ENCODE peak calls at places on chromosomes 4 and X, in nine cellular contexts. Z is heart left ventricle, H is psoas muscle, F is testis, K is hepatocyte, I is Karpas-422, P is mesendoderm, A is fibroblast of lung, W is left lung. J is an unnamed sample. For H3K36me3 and H3K27me3, the result is how much of the 10 kb centered on the place peaks cover.

GRCh38 chrX:70504772-70505450 is 60.3 kb downstream of the DLG3 start:
- DNase-seq in I (no peak), A (no peak), Z (no peak), F (no peak), K (no peak), H (no peak), W (no peak), P (no peak), J (no peak)

GRCh38 chr4:80608285-80608980 is 272.9 kb downstream of the CFAP299 start:
- DNase-seq in W (no peak), K (no peak), F (no peak), H (no peak), P (no peak), I (no peak), Z (no peak), A (peak), J (no peak)

GRCh38 chrX:8049827-8050226 is 121.2 kb downstream of the VCX2 start:
- DNase-seq in H (no peak), I (no peak), K (no peak), F (no peak), P (no peak), A (peak), W (no peak), Z (no peak), J (no peak)

GRCh38 chr4:122747883-122748282 is 15.4 kb downstream of the BBS12 start:
- DNase-seq in W (no peak), F (no peak), K (no peak), A (peak), I (no peak), P (no peak), H (no peak), Z (no peak), J (no peak)

GRCh38 chrX:2501246-2502102 is 698 bp upstream of the DHRSX start:
- DNase-seq in K (no peak), I (no peak), H (no peak), P (no peak), A (no peak), Z (no peak), W (no peak), F (no peak), J (no peak)

GRCh38 chrX:16970977-16971376 is 24.5 kb downstream of the REPS2 start:
- DNase-seq in W (no peak), P (no peak), F (no peak), H (no peak), Z (no peak), A (peak), I (no peak), K (no peak), J (no peak)

GRCh38 chr4:150867148-150867547 is 147.9 kb downstream of the LRBA start:
- DNase-seq in K (peak), H (no peak), Z (no peak), I (peak), W (no peak), A (peak), F (peak), P (peak), J (no peak)

GRCh38 chr4:57554693-57555092 is 444.5 kb upstream of the IGFBP7 start:
- DNase-seq in A (no peak), W (no peak), I (no peak), K (no peak), Z (no peak), P (no peak), H (no peak), F (no peak), J (no peak)

GRCh38 chr4:108535757-108536156 is 84.6 kb upstream of the RPL34 start:
- DNase-seq in I (no peak), K (no peak), Z (no peak), W (no peak), F (no peak), P (no peak), A (no peak), H (no peak), J (no peak)

DNA sequence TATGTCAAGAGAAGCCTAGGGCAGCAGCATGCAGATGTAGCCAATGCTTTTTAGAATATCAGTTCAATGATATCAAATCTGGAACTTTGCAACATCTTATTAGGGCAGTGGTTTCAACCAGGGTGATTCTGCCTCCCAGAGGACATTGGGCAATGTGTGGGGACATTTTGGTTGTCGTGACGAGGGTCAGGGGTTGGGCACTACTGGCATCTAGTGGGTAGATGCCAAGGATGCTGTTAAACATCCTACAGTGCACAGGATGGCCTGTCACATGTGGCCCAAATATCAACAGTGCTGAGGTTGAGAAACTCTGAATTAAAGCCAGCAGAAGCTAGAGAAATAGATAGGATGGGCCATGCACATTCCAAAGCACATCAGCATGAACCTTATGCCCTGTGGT is 152.3 kb downstream of the AMELX start:
- DNase-seq in H (no peak), W (no peak), Z (no peak), P (no peak), K (no peak), A (no peak), F (peak), I (no peak), J (no peak)
- H3K27ac ChIP-seq in H (no peak), W (no peak), Z (no peak), P (no peak), K (no peak), A (no peak), F (no peak), I (no peak), J (no peak)

GRCh38 chr4:56532239-56532638 is 26.6 kb downstream of the ARL9 start:
- DNase-seq in Z (no peak), K (no peak), I (no peak), W (no peak), A (no peak), H (no peak), P (no peak), F (no peak), J (no peak)
- H3K36me3 ChIP-seq in Z (under half), K (under half), I (under half), W (under half), A (under half), H (under half), P (under half), F (under half), J (under half)

GRCh38 chrX:95071621-95072020 is 1397.6 kb downstream of the FAM133A start:
- DNase-seq in F (no peak), I (no peak), H (no peak), Z (no peak), A (no peak), K (no peak), W (no peak), P (peak), J (no peak)
- H3K27me3 ChIP-seq in F (under half), I (under half), H (under half), Z (under half), A (under half), K (under half), W (under half), P (under half), J (under half)

DNA sequence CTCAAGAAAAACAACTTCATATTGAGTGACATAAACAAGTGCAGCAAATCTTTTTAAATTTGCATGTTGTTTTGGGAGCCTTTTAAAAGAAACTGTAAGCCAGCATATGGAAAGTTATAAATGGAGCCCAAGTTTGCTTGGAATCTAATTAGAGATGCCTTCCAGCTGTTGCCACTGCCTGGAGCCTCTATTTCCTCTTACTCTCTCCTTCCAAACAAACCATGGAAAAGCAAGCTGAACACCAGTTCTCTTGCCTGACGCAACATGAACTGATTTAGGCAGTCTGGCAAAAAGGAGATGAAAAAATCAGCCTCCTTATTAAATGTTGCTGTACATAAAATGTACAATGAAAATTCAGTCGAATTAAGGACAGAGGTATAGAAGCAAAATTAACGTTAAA is 21.5 kb downstream of the ARSJ start:
- DNase-seq in K (no peak), A (no peak), P (no peak), F (no peak), Z (no peak), W (no peak), H (no peak), I (no peak), J (no peak)
- H3K27ac ChIP-seq in K (peak), A (peak), P (no peak), F (no peak), Z (no peak), W (no peak), H (no peak), I (no peak), J (no peak)

GRCh38 chr4:169124661-169125060 is 114.6 kb upstream of the CBR4 start:
- DNase-seq in I (no peak), P (no peak), F (no peak), Z (no peak), A (no peak), H (no peak), W (no peak), K (no peak), J (no peak)

GRCh38 chr4:169121920-169122319 is 111.9 kb upstream of the CBR4 start:
- DNase-seq in H (no peak), F (no peak), Z (no peak), A (no peak), K (no peak), W (peak), I (no peak), P (no peak), J (no peak)

GRCh38 chr4:169122405-169122804 is 112.3 kb upstream of the CBR4 start:
- DNase-seq in F (no peak), P (no peak), Z (no peak), I (no peak), W (no peak), K (no peak), H (no peak), A (no peak), J (no peak)

GRCh38 chr4:169117591-169118081 is 107.6 kb upstream of the CBR4 start:
- DNase-seq in A (peak), H (no peak), K (no peak), P (no peak), Z (no peak), I (no peak), F (no peak), W (no peak), J (no peak)

DNA sequence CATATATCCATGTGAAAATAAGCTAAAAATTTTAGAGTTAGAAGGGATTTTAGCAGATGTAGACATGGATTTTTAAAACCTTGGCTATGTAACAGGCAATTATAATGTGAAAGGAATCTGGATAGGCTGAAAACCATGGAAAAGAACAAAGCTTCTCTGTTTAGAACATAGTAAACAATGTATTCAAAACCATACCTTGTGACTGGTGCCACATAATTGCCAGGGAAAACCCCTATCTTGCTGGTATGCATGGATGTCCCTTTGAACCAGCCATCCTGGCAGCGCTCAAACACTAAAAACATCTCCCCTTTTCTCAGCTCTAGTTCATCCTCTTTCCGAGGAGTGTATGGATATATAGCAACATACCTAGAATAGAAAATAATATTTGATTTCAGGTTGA is 110.6 kb upstream of the CBR4 start:
- DNase-seq in K (no peak), P (no peak), I (no peak), Z (no peak), F (no peak), H (no peak), A (no peak), W (no peak), J (no peak)
- H3K36me3 ChIP-seq in K (under half), P (under half), I (under half), Z (half or more), F (under half), H (under half), A (under half), W (under half), J (half or more)

DNA sequence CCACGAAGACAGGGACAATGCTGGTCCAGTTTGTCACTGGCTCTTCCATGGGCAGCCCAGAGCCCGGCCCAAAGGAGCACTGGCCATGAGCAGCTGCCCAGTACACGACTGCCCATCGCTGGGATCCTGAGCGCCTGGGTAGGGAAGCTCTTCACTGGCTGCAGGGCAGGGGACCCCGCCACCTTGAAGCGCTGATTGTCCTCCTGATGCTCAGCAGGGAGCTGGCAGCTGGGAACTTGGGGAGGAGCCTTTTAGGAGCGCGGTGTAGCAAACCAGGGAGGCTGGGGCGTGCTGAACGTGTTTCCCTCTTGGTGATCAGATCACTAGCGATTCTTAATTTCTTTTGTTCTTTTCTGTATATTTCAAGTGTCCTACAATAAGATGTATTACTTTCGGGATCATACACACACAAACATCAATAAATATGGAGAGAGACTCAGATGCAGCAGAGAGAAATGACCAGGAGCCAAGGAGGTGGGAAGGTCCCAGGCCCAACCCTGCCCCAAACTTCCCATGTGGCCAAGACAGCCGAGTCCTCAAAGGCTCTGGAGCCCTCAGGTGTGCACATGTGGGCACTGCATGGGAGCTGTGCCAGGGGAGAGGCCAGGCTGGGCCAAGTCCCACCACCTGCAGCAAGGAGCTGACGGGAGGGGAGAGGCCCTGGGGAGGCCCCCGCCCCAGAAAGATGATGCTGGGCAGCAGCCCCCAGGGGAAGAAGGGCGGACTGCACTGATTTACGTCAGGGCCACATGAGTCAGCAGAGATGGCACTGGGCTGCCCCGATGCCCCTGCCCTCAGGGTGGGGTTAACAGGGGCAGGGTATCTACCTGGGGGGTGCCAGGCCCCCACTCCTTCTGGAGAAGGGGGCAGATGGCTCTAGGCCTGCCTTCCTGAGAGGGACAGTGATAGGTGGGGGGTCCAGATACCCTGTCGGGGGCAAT is 1.6 kb downstream of the L1CAM start:
- DNase-seq in F (no peak), K (no peak), W (no peak), Z (peak), H (peak), A (no peak), P (no peak), I (peak), J (no peak)
- H3K27me3 ChIP-seq in F (under half), K (under half), W (half or more), Z (under half), H (under half), A (under half), P (under half), I (under half), J (under half)

GRCh38 chr4:4667643-4668081 is 125.8 kb upstream of the STX18 start:
- DNase-seq in W (no peak), H (no peak), K (no peak), I (no peak), P (peak), A (peak), Z (no peak), F (no peak), J (no peak)

GRCh38 chr4:4670869-4671268 is 129.0 kb upstream of the STX18 start:
- DNase-seq in F (no peak), W (no peak), H (no peak), P (no peak), Z (no peak), I (no peak), A (peak), K (no peak), J (no peak)

GRCh38 chr4:4666187-4666586 is 124.3 kb upstream of the STX18 start:
- DNase-seq in K (no peak), Z (no peak), P (no peak), F (no peak), A (no peak), I (no peak), W (no peak), H (no peak), J (no peak)

GRCh38 chr4:4666693-4667642 is 125.1 kb upstream of the STX18 start:
- DNase-seq in I (no peak), K (peak), P (peak), F (no peak), H (no peak), W (no peak), Z (no peak), A (peak), J (no peak)

DNA sequence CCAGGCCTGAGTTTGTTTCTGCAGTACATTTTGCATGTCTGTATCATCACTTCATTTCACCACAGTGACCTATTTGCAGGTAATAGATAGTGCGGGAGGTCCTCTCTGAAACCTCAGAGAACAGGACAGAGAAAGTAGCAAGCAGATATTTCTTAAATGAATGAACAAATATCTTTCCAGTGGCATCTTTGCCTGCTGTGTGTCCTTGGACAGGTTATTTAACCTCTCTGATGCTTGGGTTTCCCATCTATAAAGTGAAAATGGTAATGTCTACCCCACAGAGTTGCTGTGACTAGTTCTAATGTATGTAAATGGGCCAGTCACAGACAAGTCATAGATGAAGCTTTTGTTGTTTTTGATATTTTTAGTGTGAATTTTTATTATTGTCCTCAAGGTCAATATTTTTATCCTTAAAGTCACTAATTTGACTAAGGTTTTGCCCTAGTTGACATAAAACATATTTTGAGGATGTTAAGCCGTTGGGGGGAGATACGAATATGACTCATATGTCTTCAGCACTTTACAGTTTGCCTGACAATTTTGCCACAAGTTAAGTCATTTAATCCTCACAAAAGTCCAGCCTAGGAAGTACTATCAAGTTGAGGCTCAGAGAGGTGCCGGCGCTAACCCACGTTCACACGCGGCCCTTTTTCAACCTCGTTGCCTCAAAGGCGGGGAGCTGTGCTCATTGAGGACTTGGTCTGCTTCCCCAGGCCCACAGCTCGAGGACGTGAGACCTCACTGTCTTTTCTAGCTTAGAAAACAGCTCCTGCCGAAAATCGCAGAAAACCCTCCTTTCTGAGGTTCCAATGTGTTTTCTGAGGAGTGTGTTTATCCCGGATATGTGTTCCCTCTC is 126.7 kb upstream of the STX18 start:
- DNase-seq in K (no peak), I (no peak), A (peak), H (no peak), W (no peak), F (no peak), P (no peak), Z (no peak), J (no peak)
- H3K27ac ChIP-seq in K (no peak), I (no peak), A (no peak), H (no peak), W (no peak), F (no peak), P (peak), Z (no peak), J (no peak)

GRCh38 chr4:2671267-2671895 is 84.8 kb downstream of the TNIP2 start:
- DNase-seq in K (no peak), I (no peak), H (no peak), W (no peak), P (no peak), Z (no peak), A (no peak), F (no peak), J (no peak)
- H3K36me3 ChIP-seq in K (under half), I (under half), H (under half), W (half or more), P (under half), Z (half or more), A (under half), F (under half), J (half or more)

GRCh38 chrX:12844319-12844718 is 22.6 kb upstream of the TLR7 start:
- DNase-seq in F (no peak), P (no peak), H (no peak), I (no peak), Z (no peak), K (no peak), A (no peak), W (no peak), J (no peak)
- H3K27me3 ChIP-seq in F (under half), P (under half), H (under half), I (under half), Z (under half), K (under half), A (under half), W (under half), J (under half)